ENCODE peak calls at places on chromosomes 6 and 20, in four cellular contexts. One of them, this sample, is unnamed.
A peak's percentile ranks its signal among the peaks of the same experiment; 100 is the strongest.

GRCh38 chr20:58260006-58260405 is 31.6 kb upstream of the ANKRD60 start:
- DNase-seq in prostate gland: no peak
- DNase-seq in pancreas: no peak
- DNase-seq in MM.1S: no peak
- DNase-seq in this sample: peak; percentile 25

GRCh38 chr20:22672191-22672590 is 87.8 kb upstream of the FOXA2 start:
- DNase-seq in prostate gland: no peak
- DNase-seq in pancreas: no peak
- DNase-seq in MM.1S: no peak
- DNase-seq in this sample: no peak

GRCh38 chr20:64160536-64161495 is 3.4 kb upstream of the MYT1 start:
- DNase-seq in prostate gland: no peak
- DNase-seq in pancreas: no peak
- DNase-seq in MM.1S: no peak
- DNase-seq in this sample: no peak

GRCh38 chr6:137112067-137112355 is 61.4 kb downstream of the IL22RA2 start:
- DNase-seq in prostate gland: no peak
- DNase-seq in pancreas: no peak
- DNase-seq in MM.1S: no peak
- DNase-seq in this sample: peak; percentile 87

GRCh38 chr6:53593001-53593488 is 48.1 kb upstream of the GCLC start:
- DNase-seq in prostate gland: no peak
- DNase-seq in pancreas: no peak
- DNase-seq in MM.1S: no peak
- DNase-seq in this sample: peak; percentile 86

GRCh38 chr6:402901-403658 is 11.5 kb downstream of the IRF4 start:
- DNase-seq in prostate gland: no peak
- DNase-seq in pancreas: no peak
- DNase-seq in MM.1S: no peak
- DNase-seq in this sample: no peak

GRCh38 chr6:17530321-17530835 is 69.7 kb upstream of the FAM8A1 start:
- DNase-seq in prostate gland: no peak
- DNase-seq in pancreas: no peak
- DNase-seq in MM.1S: no peak
- DNase-seq in this sample: no peak

GRCh38 chr6:5584072-5584471 is 322.8 kb downstream of the FARS2 start:
- DNase-seq in prostate gland: no peak
- DNase-seq in pancreas: no peak
- DNase-seq in MM.1S: no peak
- DNase-seq in this sample: peak; percentile 73

GRCh38 chr6:123352279-123352678 is 284.5 kb downstream of the TRDN start:
- DNase-seq in prostate gland: no peak
- DNase-seq in pancreas: no peak
- DNase-seq in MM.1S: no peak
- DNase-seq in this sample: no peak

GRCh38 chr20:32385541-32385940 is 27.4 kb downstream of the ASXL1 start:
- DNase-seq in prostate gland: no peak
- DNase-seq in pancreas: no peak
- DNase-seq in MM.1S: no peak
- DNase-seq in this sample: no peak

GRCh38 chr20:4064118-4064962 is 49.0 kb upstream of the RNF24 start:
- DNase-seq in prostate gland: peak; percentile 91
- DNase-seq in pancreas: peak; percentile 85
- DNase-seq in MM.1S: no peak
- DNase-seq in this sample: peak; percentile 99

GRCh38 chr20:38167466-38167850 is 2.4 kb upstream of the TGM2 start:
- DNase-seq in prostate gland: no peak
- DNase-seq in pancreas: no peak
- DNase-seq in MM.1S: no peak
- DNase-seq in this sample: no peak

GRCh38 chr6:151071295-151071694 is 168.5 kb upstream of the AKAP12 start:
- DNase-seq in prostate gland: no peak
- DNase-seq in pancreas: no peak
- DNase-seq in MM.1S: no peak
- DNase-seq in this sample: peak; percentile 94

GRCh38 chr20:59032713-59033059 is 551 bp upstream of the ATP5F1E start:
- DNase-seq in prostate gland: no peak
- DNase-seq in pancreas: no peak
- DNase-seq in MM.1S: no peak
- DNase-seq in this sample: peak; percentile 37

GRCh38 chr6:165556116-165556843 is 106.8 kb downstream of the PDE10A start:
- DNase-seq in prostate gland: peak; percentile 72
- DNase-seq in pancreas: peak; percentile 51
- DNase-seq in MM.1S: no peak
- DNase-seq in this sample: no peak

GRCh38 chr6:75222261-75222660 is 16.4 kb upstream of the COL12A1 start:
- DNase-seq in prostate gland: no peak
- DNase-seq in pancreas: no peak
- DNase-seq in MM.1S: no peak
- DNase-seq in this sample: no peak

GRCh38 chr6:6057442-6058053 is 50.8 kb upstream of the NRN1 start:
- DNase-seq in prostate gland: no peak
- DNase-seq in pancreas: no peak
- DNase-seq in MM.1S: peak; percentile 70
- DNase-seq in this sample: peak; percentile 67

GRCh38 chr6:108168501-108168979 is 2.7 kb downstream of the NR2E1 start:
- DNase-seq in prostate gland: no peak
- DNase-seq in pancreas: no peak
- DNase-seq in MM.1S: peak; percentile 26
- DNase-seq in this sample: peak; percentile 19

GRCh38 chr20:48904566-48905321 is 16.8 kb upstream of the ARFGEF2 start:
- DNase-seq in prostate gland: peak; percentile 29
- DNase-seq in pancreas: no peak
- DNase-seq in MM.1S: peak; percentile 73
- DNase-seq in this sample: peak; percentile 69

GRCh38 chr6:129663531-129663930 is 46.4 kb downstream of the ARHGAP18 start:
- DNase-seq in prostate gland: no peak
- DNase-seq in pancreas: no peak
- DNase-seq in MM.1S: no peak
- DNase-seq in this sample: no peak

GRCh38 chr6:107832146-107833056 is 8.3 kb upstream of the SCML4 start:
- DNase-seq in prostate gland: no peak
- DNase-seq in pancreas: no peak
- DNase-seq in MM.1S: no peak
- DNase-seq in this sample: no peak

GRCh38 chr20:36435799-36436541 is 105.3 kb upstream of the MYL9 start:
- DNase-seq in prostate gland: peak; percentile 48
- DNase-seq in pancreas: peak; percentile 82
- DNase-seq in MM.1S: no peak
- DNase-seq in this sample: peak; percentile 56

GRCh38 chr20:36116813-36117441 is 37.6 kb upstream of the EPB41L1 start:
- DNase-seq in prostate gland: no peak
- DNase-seq in pancreas: no peak
- DNase-seq in MM.1S: no peak
- DNase-seq in this sample: peak; percentile 86

GRCh38 chr6:116268589-116269293 is 11.0 kb downstream of the TSPYL1 start:
- DNase-seq in prostate gland: no peak
- DNase-seq in pancreas: no peak
- DNase-seq in MM.1S: peak; percentile 77
- DNase-seq in this sample: peak; percentile 89

GRCh38 chr6:90676516-90676915 is 89.6 kb upstream of the MAP3K7 start:
- DNase-seq in prostate gland: no peak
- DNase-seq in pancreas: no peak
- DNase-seq in MM.1S: no peak
- DNase-seq in this sample: no peak

GRCh38 chr6:53634184-53634631 is 31.3 kb downstream of the KLHL31 start:
- DNase-seq in prostate gland: no peak
- DNase-seq in pancreas: no peak
- DNase-seq in MM.1S: peak; percentile 82
- DNase-seq in this sample: no peak

GRCh38 chr20:9270831-9271230 is 201.9 kb downstream of the PLCB4 start:
- DNase-seq in prostate gland: no peak
- DNase-seq in pancreas: no peak
- DNase-seq in MM.1S: no peak
- DNase-seq in this sample: peak; percentile 83

GRCh38 chr20:46683068-46683477 is 6.2 kb downstream of the TP53RK start:
- DNase-seq in prostate gland: no peak
- DNase-seq in pancreas: no peak
- DNase-seq in MM.1S: no peak
- DNase-seq in this sample: no peak

GRCh38 chr20:46681032-46681854 is 8.0 kb downstream of the TP53RK start:
- DNase-seq in prostate gland: peak; percentile 75
- DNase-seq in pancreas: peak; percentile 51
- DNase-seq in MM.1S: peak; percentile 74
- DNase-seq in this sample: peak; percentile 60

GRCh38 chr20:46682063-46682821 is 7.0 kb downstream of the TP53RK start:
- DNase-seq in prostate gland: no peak
- DNase-seq in pancreas: no peak
- DNase-seq in MM.1S: no peak
- DNase-seq in this sample: no peak

GRCh38 chr20:46683620-46683938 is 5.7 kb downstream of the TP53RK start:
- DNase-seq in prostate gland: no peak
- DNase-seq in pancreas: no peak
- DNase-seq in MM.1S: no peak
- DNase-seq in this sample: no peak

DNA sequence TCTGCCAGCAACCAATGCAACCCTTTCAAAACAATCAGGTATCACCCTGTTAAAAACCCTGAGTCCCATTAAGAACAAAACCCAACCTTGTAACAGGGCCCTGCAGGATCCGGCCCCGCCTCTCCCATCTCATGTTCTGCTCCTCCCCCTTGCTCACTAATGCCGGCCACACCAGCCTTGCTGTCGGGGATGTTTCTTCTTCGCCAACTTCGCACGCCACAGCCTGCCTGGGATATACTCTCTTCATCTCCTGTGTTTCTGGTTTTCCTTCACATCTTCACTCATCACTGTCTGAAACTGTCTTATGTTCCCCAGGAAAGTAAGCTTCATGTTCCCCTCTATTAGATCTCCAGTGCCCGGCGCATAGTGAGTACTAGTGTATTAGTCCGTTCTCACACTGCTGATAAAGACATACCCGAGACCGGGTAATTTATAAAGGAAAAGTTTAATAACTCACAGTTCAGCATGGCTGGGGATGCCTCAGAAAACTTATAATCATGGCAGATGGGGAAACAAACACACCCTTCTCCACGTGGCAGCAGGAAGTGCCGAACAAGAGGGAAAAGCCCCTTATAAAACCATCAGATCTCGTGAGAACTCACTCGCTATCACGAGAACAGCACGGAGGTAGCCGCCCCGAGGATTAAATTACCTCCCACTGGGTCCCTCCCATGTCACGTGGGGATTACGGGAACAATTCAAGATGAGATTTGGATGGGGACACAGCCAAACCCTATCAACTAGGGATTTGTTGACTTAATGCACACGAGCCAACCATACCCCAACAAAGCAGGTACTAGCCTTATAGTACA is 5.1 kb downstream of the TP53RK start:
- DNase-seq in prostate gland: peak; percentile 85
- DNase-seq in pancreas: peak; percentile 62
- DNase-seq in MM.1S: no peak
- DNase-seq in this sample: peak; percentile 89
- H3K4me3 ChIP-seq in prostate gland: peak overlapping the region; percentile 34
- H3K4me3 ChIP-seq in pancreas: peak overlapping the region; percentile 5
- H3K4me3 ChIP-seq in MM.1S: no peak overlapping the region
- H3K4me3 ChIP-seq in this sample: peak overlapping the region; percentile 84

GRCh38 chr6:148973809-148974208 is 227.0 kb downstream of the UST start:
- DNase-seq in prostate gland: no peak
- DNase-seq in pancreas: no peak
- DNase-seq in MM.1S: no peak
- DNase-seq in this sample: peak; percentile 59
- TF ChIP-seq CTCF in prostate gland: no peak
- TF ChIP-seq CTCF in pancreas: no peak
- TF ChIP-seq CTCF in MM.1S: no peak
- TF ChIP-seq CTCF in this sample: peak; percentile 68

GRCh38 chr20:62931464-62931863 is 5.2 kb upstream of the DIDO1 start:
- DNase-seq in prostate gland: no peak
- DNase-seq in pancreas: no peak
- DNase-seq in MM.1S: no peak
- DNase-seq in this sample: no peak

GRCh38 chr20:62928246-62928939 is 2.1 kb upstream of the DIDO1 start:
- DNase-seq in prostate gland: no peak
- DNase-seq in pancreas: no peak
- DNase-seq in MM.1S: no peak
- DNase-seq in this sample: no peak

GRCh38 chr20:62927128-62927705 is 912 bp upstream of the DIDO1 start:
- DNase-seq in prostate gland: no peak
- DNase-seq in pancreas: no peak
- DNase-seq in MM.1S: no peak
- DNase-seq in this sample: no peak

GRCh38 chr20:62926229-62927127 is at the start of gene DIDO1:
- DNase-seq in prostate gland: peak; percentile 88
- DNase-seq in pancreas: peak; percentile 87
- DNase-seq in MM.1S: peak; percentile 94
- DNase-seq in this sample: peak; percentile 74

DNA sequence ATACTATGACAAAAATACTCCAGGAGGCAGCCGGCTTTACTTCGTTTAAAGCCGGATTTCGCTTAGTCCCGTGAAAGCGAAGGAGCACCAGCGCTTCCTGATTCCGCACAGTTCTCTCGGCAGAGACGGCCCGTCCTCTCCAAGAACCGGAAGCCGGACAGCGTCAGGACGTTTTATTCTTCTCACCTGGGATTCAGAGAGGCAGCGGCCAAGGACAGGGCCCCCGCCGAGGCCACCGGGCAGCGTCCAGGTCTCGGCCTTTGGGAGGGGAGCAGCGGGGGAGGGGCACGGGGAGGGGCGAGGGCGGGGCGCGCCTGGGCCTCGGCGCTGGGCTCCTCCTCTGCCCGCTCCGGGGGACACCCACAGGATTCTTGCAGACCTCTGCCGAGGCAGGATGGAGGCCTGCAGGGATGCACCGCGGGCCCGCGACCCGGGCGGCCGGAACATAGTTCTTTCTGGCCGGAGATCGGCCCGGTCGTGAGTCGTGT is 2.8 kb upstream of the DIDO1 start:
- DNase-seq in prostate gland: peak; percentile 54
- DNase-seq in pancreas: peak; percentile 70
- DNase-seq in MM.1S: no peak
- DNase-seq in this sample: peak; percentile 56
- H3K4me3 ChIP-seq in prostate gland: peak overlapping the region; percentile 46
- H3K4me3 ChIP-seq in pancreas: peak overlapping the region; percentile 33
- H3K4me3 ChIP-seq in MM.1S: no peak overlapping the region
- H3K4me3 ChIP-seq in this sample: peak overlapping the region; percentile 49

DNA sequence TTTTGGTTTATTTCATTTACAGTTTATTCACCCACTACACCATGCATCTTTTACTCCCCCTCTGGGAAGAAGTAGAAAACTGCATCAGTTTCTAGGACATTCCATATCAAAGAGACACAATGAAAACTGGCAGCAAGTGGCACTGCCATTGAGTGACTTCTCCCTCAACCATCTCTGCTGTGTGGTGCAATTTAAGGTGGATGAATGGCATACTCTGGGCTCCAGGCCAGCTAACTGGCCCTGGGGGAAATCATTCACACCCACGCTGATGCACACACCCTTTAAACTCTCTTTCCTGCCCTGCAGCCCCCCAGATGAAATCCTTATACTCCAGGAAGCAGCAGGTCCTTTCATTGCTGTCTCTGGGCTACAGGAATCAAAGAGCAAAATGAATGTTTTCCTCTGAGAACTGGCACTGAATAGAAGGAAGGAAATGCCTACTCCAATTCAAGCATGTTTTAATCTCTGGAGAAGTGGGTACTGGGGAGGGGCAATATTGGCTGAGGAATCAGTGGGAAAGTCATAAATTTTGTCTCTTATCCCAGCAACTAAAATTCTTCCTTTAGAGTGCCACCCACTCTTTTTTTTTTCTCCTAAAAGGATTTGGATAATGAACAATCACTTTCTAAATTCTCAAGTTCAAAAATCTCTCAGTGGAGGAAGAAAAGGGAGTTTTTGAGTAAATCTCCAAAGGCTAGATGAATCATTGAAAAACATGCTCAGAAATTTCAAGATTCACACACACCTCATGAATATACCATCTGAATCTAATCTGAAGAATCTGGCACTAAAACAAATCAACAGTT is 16.9 kb upstream of the RFPL4B start:
- DNase-seq in prostate gland: no peak
- DNase-seq in pancreas: no peak
- DNase-seq in MM.1S: no peak
- DNase-seq in this sample: peak; percentile 70
- TF ChIP-seq CTCF in prostate gland: no peak
- TF ChIP-seq CTCF in pancreas: no peak
- TF ChIP-seq CTCF in MM.1S: no peak
- TF ChIP-seq CTCF in this sample: peak; percentile 35